ENCODE peak calls at places on chromosome X, in seven cellular contexts. Y is HCT116, Q is stomach, L is NB4, N is tibial nerve, J is ovary, F is testis. M is an unnamed sample.
A peak's percentile ranks its signal among the peaks of the same experiment; 100 is the strongest.

GRCh38 chrX:82141942-82142341 is 940.0 kb downstream of the SH3BGRL start:
- DNase-seq in Y (no peak), Q (no peak), L (peak; percentile 0), N (no peak), J (no peak), F (no peak), M (no peak)

GRCh38 chrX:46961574-46962279 is 49.5 kb downstream of the JADE3 start:
- DNase-seq in Y (no peak), Q (no peak), L (no peak), N (no peak), J (no peak), F (no peak), M (no peak)

GRCh38 chrX:64394874-64395567 is at the start of gene MTMR8:
- DNase-seq in Y (peak; percentile 41), Q (peak; percentile 77), L (peak; percentile 85), N (peak; percentile 61), J (peak; percentile 81), F (peak; percentile 81), M (peak; percentile 75)

GRCh38 chrX:41677183-41677582 is 11.6 kb upstream of the GPR34 start:
- DNase-seq in Y (no peak), Q (no peak), L (no peak), N (no peak), J (no peak), F (no peak), M (no peak)

GRCh38 chrX:22559506-22559905 is 286.8 kb downstream of the CBLL2 start:
- DNase-seq in Y (no peak), Q (no peak), L (no peak), N (no peak), J (no peak), F (no peak), M (no peak)

GRCh38 chrX:54178100-54178940 is 4.7 kb downstream of the FAM120C start:
- DNase-seq in Y (no peak), Q (no peak), L (no peak), N (no peak), J (no peak), F (no peak), M (no peak)

GRCh38 chrX:53598169-53598568 is 88.3 kb downstream of the HUWE1 start:
- DNase-seq in Y (no peak), Q (no peak), L (no peak), N (no peak), J (no peak), F (no peak), M (no peak)

GRCh38 chrX:37357436-37357835 is 8.3 kb downstream of the PRRG1 start:
- DNase-seq in Y (no peak), Q (no peak), L (peak; percentile 9), N (no peak), J (no peak), F (no peak), M (no peak)

GRCh38 chrX:131235768-131236167 is 53.3 kb downstream of the IGSF1 start:
- DNase-seq in Y (no peak), Q (no peak), L (no peak), N (no peak), J (no peak), F (no peak), M (no peak)

GRCh38 chrX:133983243-133983973 is 2.0 kb downstream of the GPC3 start:
- DNase-seq in Y (no peak), Q (no peak), L (no peak), N (no peak), J (no peak), F (no peak), M (no peak)

GRCh38 chrX:108020631-108021030 is 24.2 kb upstream of the VSIG1 start:
- DNase-seq in Y (peak; percentile 4), Q (no peak), L (peak; percentile 20), N (no peak), J (no peak), F (no peak), M (no peak)

GRCh38 chrX:106862972-106863688 is 40.0 kb downstream of the RIPPLY1 start:
- DNase-seq in Y (peak; percentile 1), Q (peak; percentile 35), L (peak; percentile 17), N (no peak), J (no peak), F (peak; percentile 12), M (no peak)

GRCh38 chrX:119573222-119573621 is 1.1 kb upstream of the UBE2A start:
- DNase-seq in Y (no peak), Q (no peak), L (no peak), N (no peak), J (no peak), F (no peak), M (no peak)

GRCh38 chrX:18931972-18932371 is 51.9 kb downstream of the PHKA2 start:
- DNase-seq in Y (no peak), Q (no peak), L (peak; percentile 45), N (no peak), J (no peak), F (no peak), M (no peak)

GRCh38 chrX:153967536-153968214 is 3.9 kb downstream of the HCFC1 start:
- DNase-seq in Y (no peak), Q (no peak), L (peak; percentile 59), N (no peak), J (no peak), F (no peak), M (no peak)

GRCh38 chrX:153966283-153966688 is 5.3 kb downstream of the HCFC1 start:
- DNase-seq in Y (no peak), Q (peak; percentile 60), L (no peak), N (no peak), J (peak; percentile 51), F (peak; percentile 49), M (no peak)

GRCh38 chrX:153968754-153969124 is 2.9 kb downstream of the HCFC1 start:
- DNase-seq in Y (no peak), Q (no peak), L (peak; percentile 74), N (no peak), J (peak; percentile 37), F (no peak), M (no peak)

GRCh38 chrX:153968255-153968654 is 3.4 kb downstream of the HCFC1 start:
- DNase-seq in Y (no peak), Q (no peak), L (no peak), N (no peak), J (no peak), F (no peak), M (no peak)

DNA sequence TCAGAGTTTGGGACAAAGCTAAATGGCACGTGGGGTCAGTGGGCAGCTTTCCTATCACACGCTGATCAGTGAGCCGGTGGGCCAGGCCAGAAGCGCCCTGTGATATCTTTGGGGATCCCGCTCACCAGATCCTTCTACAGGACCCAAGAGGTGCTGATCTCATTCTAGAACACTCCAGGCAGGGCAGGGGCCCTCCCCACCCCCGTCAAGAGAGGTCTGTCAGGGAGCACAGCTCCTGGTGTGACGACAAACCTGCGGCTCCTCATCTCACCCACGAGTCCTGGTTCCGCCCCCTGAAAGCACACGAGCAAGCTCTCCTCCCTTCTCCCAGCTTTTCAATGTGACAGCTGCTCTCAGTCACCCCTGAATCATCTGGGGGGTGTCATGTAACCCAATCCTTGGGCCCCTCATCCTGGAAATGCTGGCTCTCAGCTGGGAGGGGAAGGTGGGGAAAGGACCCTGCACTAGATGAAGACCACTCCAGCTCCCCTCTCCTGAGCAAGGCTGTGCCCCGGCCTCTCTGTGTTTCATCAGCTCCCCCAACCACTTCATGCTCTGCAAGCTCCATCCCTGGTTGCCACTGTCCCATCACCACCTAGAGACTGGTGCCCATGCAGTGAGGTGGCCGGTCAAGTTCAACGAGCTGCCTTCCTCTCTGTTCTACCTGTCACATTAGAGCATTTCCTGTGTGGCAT is 4.6 kb downstream of the HCFC1 start:
- DNase-seq in Y (no peak), Q (no peak), L (no peak), N (no peak), J (no peak), F (no peak), M (no peak)
- H3K4me3 ChIP-seq in Y (no peak overlapping the region), Q (no peak overlapping the region), L (peak overlapping the region; percentile 90), N (no peak overlapping the region), J (no peak overlapping the region), F (no peak overlapping the region), M (no peak overlapping the region)

DNA sequence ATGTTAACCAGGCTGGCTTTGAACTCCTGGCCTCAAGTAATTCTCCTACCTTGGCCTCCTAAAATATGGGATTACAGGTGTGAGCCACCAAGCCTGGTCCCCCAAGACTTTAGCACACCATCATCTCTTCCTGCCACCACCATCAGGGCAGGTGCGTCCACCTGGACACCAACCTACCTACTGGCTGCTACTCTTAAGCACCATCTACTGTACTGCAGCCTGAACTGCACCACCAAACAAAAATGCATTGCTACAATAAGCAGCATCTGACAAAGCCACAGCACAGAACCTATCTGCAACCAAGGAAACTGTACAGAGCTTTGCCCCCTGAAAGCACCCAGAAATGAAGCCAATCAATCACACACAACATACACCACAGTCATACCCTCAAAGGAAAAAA is 139.7 kb downstream of the EFHC2 start:
- DNase-seq in Y (peak; percentile 12), Q (no peak), L (no peak), N (no peak), J (no peak), F (no peak), M (no peak)
- TF ChIP-seq CTCF in Y (peak; percentile 47), Q (no peak), L (no peak), N (no peak), J (no peak), F (no peak), M (no peak)

GRCh38 chrX:136936183-136936549 is 55.6 kb upstream of the RBMX start:
- DNase-seq in Y (no peak), Q (no peak), L (no peak), N (no peak), J (no peak), F (no peak), M (no peak)
- TF ChIP-seq POLR2A in Y (no peak), Q (no peak), L (no peak), N (no peak), J (no peak), F (no peak), M (no peak)

GRCh38 chrX:118526149-118526548 is 30.5 kb downstream of the DOCK11 start:
- DNase-seq in Y (no peak), Q (no peak), L (peak; percentile 11), N (no peak), J (no peak), F (no peak), M (no peak)

GRCh38 chrX:118530537-118530936 is 34.9 kb downstream of the DOCK11 start:
- DNase-seq in Y (no peak), Q (no peak), L (peak; percentile 63), N (no peak), J (no peak), F (no peak), M (no peak)

GRCh38 chrX:118524344-118524743 is 28.7 kb downstream of the DOCK11 start:
- DNase-seq in Y (no peak), Q (no peak), L (no peak), N (no peak), J (no peak), F (no peak), M (no peak)

GRCh38 chrX:118525146-118525725 is 29.6 kb downstream of the DOCK11 start:
- DNase-seq in Y (no peak), Q (no peak), L (no peak), N (no peak), J (no peak), F (no peak), M (no peak)

DNA sequence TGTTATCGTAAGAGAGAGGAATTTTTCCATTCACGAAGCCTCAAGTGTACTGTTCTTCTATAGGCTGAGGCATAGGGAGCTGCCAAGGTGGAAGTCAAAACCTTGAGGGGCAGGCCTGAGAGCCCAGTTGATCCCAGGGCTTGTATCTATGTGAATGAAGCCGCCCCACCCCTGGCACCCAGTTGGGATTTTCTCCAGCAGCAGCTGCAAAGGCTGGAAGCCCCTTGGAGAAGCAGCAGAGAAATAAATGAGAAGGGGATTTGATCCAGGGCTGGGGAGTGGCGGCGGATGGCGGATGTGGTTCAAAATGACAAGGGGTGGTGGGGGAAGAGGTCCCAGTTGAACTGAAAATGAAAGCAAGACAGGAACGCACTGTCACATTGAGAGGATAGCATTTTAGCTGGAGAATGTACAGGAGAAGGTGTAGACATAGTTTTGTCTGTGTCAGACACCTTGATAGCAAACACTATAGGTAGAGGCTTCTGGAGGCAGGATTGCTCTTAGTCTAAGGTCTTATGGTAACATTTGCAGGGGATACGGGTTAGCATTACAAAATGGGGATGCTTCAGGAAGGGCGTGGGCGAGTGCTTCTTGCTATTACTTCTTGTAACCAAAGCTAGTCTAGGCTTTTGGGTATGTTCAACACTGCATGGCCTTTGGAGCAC is 32.6 kb downstream of the DOCK11 start:
- DNase-seq in Y (no peak), Q (no peak), L (peak; percentile 40), N (no peak), J (no peak), F (no peak), M (no peak)
- H3K4me3 ChIP-seq in Y (no peak overlapping the region), Q (no peak overlapping the region), L (peak overlapping the region; percentile 63), N (no peak overlapping the region), J (no peak overlapping the region), F (no peak overlapping the region), M (no peak overlapping the region)